ENCODE peak calls at places on chromosome 20, in ten cellular contexts. One of them, this sample, is unnamed. For H3K4me1, the result is how much of the 10 kb centered on the place peaks cover.

GRCh38 chr20:37261714-37262113 is at the start of gene GHRH:
- DNase-seq in PC-9: no peak
- DNase-seq in HAP-1: no peak
- DNase-seq in HCT116: no peak
- DNase-seq in spleen: no peak
- DNase-seq in colonic mucosa: no peak
- DNase-seq in NT2/D1: no peak
- DNase-seq in A549: no peak
- DNase-seq in CD8-positive, alpha-beta T cell: no peak
- DNase-seq in trophoblast cell: no peak
- DNase-seq in this sample: no peak

GRCh38 chr20:235891-236290 is 8.8 kb downstream of the DEFB129 start:
- DNase-seq in PC-9: no peak
- DNase-seq in HAP-1: peak
- DNase-seq in HCT116: no peak
- DNase-seq in spleen: no peak
- DNase-seq in colonic mucosa: no peak
- DNase-seq in NT2/D1: no peak
- DNase-seq in A549: no peak
- DNase-seq in CD8-positive, alpha-beta T cell: no peak
- DNase-seq in trophoblast cell: no peak
- DNase-seq in this sample: no peak

GRCh38 chr20:23407770-23408467 is 13.4 kb downstream of the NAPB start:
- DNase-seq in PC-9: no peak
- DNase-seq in HAP-1: no peak
- DNase-seq in HCT116: no peak
- DNase-seq in spleen: no peak
- DNase-seq in colonic mucosa: no peak
- DNase-seq in NT2/D1: no peak
- DNase-seq in A549: no peak
- DNase-seq in CD8-positive, alpha-beta T cell: no peak
- DNase-seq in trophoblast cell: no peak
- DNase-seq in this sample: no peak

GRCh38 chr20:49345538-49345937 is 67.7 kb upstream of the ZNFX1 start:
- DNase-seq in PC-9: peak
- DNase-seq in HAP-1: no peak
- DNase-seq in HCT116: no peak
- DNase-seq in spleen: no peak
- DNase-seq in colonic mucosa: no peak
- DNase-seq in NT2/D1: no peak
- DNase-seq in A549: no peak
- DNase-seq in CD8-positive, alpha-beta T cell: no peak
- DNase-seq in trophoblast cell: no peak
- DNase-seq in this sample: no peak

GRCh38 chr20:2109425-2110210 is 8.0 kb downstream of the STK35 start:
- DNase-seq in PC-9: no peak
- DNase-seq in HAP-1: peak
- DNase-seq in HCT116: no peak
- DNase-seq in spleen: no peak
- DNase-seq in colonic mucosa: peak
- DNase-seq in NT2/D1: no peak
- DNase-seq in A549: no peak
- DNase-seq in CD8-positive, alpha-beta T cell: no peak
- DNase-seq in trophoblast cell: no peak
- DNase-seq in this sample: no peak

GRCh38 chr20:58716476-58717277 is 24.1 kb downstream of the NPEPL1 start:
- DNase-seq in PC-9: no peak
- DNase-seq in HAP-1: no peak
- DNase-seq in HCT116: no peak
- DNase-seq in spleen: peak
- DNase-seq in colonic mucosa: peak
- DNase-seq in NT2/D1: no peak
- DNase-seq in A549: no peak
- DNase-seq in CD8-positive, alpha-beta T cell: no peak
- DNase-seq in trophoblast cell: no peak
- DNase-seq in this sample: no peak

GRCh38 chr20:15760217-15760567 is 813.1 kb downstream of the KIF16B start:
- DNase-seq in PC-9: no peak
- DNase-seq in HAP-1: no peak
- DNase-seq in HCT116: no peak
- DNase-seq in spleen: no peak
- DNase-seq in colonic mucosa: no peak
- DNase-seq in NT2/D1: no peak
- DNase-seq in A549: no peak
- DNase-seq in CD8-positive, alpha-beta T cell: no peak
- DNase-seq in trophoblast cell: no peak
- DNase-seq in this sample: no peak

GRCh38 chr20:37649017-37649416 is 44.8 kb upstream of the CTNNBL1 start:
- DNase-seq in PC-9: no peak
- DNase-seq in HAP-1: peak
- DNase-seq in HCT116: no peak
- DNase-seq in spleen: no peak
- DNase-seq in colonic mucosa: no peak
- DNase-seq in NT2/D1: no peak
- DNase-seq in A549: no peak
- DNase-seq in CD8-positive, alpha-beta T cell: no peak
- DNase-seq in trophoblast cell: no peak
- DNase-seq in this sample: no peak

GRCh38 chr20:43844778-43845614 is 69.7 kb upstream of the TOX2 start:
- DNase-seq in PC-9: peak
- DNase-seq in HAP-1: no peak
- DNase-seq in HCT116: peak
- DNase-seq in spleen: no peak
- DNase-seq in colonic mucosa: no peak
- DNase-seq in NT2/D1: no peak
- DNase-seq in A549: no peak
- DNase-seq in CD8-positive, alpha-beta T cell: no peak
- DNase-seq in trophoblast cell: no peak
- DNase-seq in this sample: no peak

GRCh38 chr20:5297280-5298004 is 19.3 kb downstream of the PROKR2 start:
- DNase-seq in PC-9: no peak
- DNase-seq in HAP-1: no peak
- DNase-seq in HCT116: no peak
- DNase-seq in spleen: no peak
- DNase-seq in colonic mucosa: no peak
- DNase-seq in NT2/D1: no peak
- DNase-seq in A549: no peak
- DNase-seq in CD8-positive, alpha-beta T cell: no peak
- DNase-seq in trophoblast cell: no peak
- DNase-seq in this sample: no peak

DNA sequence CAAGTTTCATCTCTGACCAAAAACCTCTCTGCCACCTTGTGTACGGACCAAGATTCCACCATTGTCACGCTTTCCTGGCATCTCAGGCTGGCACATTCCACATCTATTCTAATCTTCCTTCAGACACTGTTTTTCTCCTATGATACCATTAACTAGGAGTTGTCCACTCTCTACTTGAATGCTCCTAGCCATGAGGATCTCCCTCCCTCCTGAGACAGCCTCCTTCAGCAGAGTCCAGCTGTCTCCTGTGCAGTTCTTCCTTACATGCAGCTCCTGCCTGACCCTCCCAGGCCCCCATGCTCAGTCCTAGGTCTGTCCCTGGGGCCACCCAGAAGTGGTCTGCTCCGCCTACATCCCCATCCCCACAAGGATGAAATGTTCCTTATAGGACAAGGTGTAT is 90.9 kb downstream of the CHMP4B start:
- DNase-seq in PC-9: no peak
- DNase-seq in HAP-1: no peak
- DNase-seq in HCT116: no peak
- DNase-seq in spleen: no peak
- DNase-seq in colonic mucosa: no peak
- DNase-seq in NT2/D1: no peak
- DNase-seq in A549: no peak
- DNase-seq in CD8-positive, alpha-beta T cell: no peak
- DNase-seq in trophoblast cell: no peak
- DNase-seq in this sample: no peak
- H3K4me1 ChIP-seq in PC-9: under half
- H3K4me1 ChIP-seq in HAP-1: under half
- H3K4me1 ChIP-seq in HCT116: under half
- H3K4me1 ChIP-seq in spleen: under half
- H3K4me1 ChIP-seq in colonic mucosa: under half
- H3K4me1 ChIP-seq in NT2/D1: under half
- H3K4me1 ChIP-seq in A549: under half
- H3K4me1 ChIP-seq in CD8-positive, alpha-beta T cell: under half
- H3K4me1 ChIP-seq in trophoblast cell: under half
- H3K4me1 ChIP-seq in this sample: under half

GRCh38 chr20:3732327-3733118 is at the start of gene HSPA12B:
- DNase-seq in PC-9: no peak
- DNase-seq in HAP-1: peak
- DNase-seq in HCT116: no peak
- DNase-seq in spleen: peak
- DNase-seq in colonic mucosa: no peak
- DNase-seq in NT2/D1: no peak
- DNase-seq in A549: no peak
- DNase-seq in CD8-positive, alpha-beta T cell: no peak
- DNase-seq in trophoblast cell: no peak
- DNase-seq in this sample: peak
- H3K4me3 ChIP-seq in PC-9: no peak
- H3K4me3 ChIP-seq in HAP-1: no peak
- H3K4me3 ChIP-seq in HCT116: no peak
- H3K4me3 ChIP-seq in spleen: peak
- H3K4me3 ChIP-seq in colonic mucosa: no peak
- H3K4me3 ChIP-seq in NT2/D1: peak
- H3K4me3 ChIP-seq in A549: no peak
- H3K4me3 ChIP-seq in CD8-positive, alpha-beta T cell: no peak
- H3K4me3 ChIP-seq in trophoblast cell: no peak
- H3K4me3 ChIP-seq in this sample: peak

GRCh38 chr20:46361386-46361785 is 45.0 kb downstream of the ELMO2 start:
- DNase-seq in PC-9: no peak
- DNase-seq in HAP-1: no peak
- DNase-seq in HCT116: no peak
- DNase-seq in spleen: no peak
- DNase-seq in colonic mucosa: no peak
- DNase-seq in NT2/D1: no peak
- DNase-seq in A549: no peak
- DNase-seq in CD8-positive, alpha-beta T cell: peak
- DNase-seq in trophoblast cell: no peak
- DNase-seq in this sample: no peak
- H3K4me1 ChIP-seq in PC-9: under half
- H3K4me1 ChIP-seq in HAP-1: under half
- H3K4me1 ChIP-seq in HCT116: under half
- H3K4me1 ChIP-seq in spleen: under half
- H3K4me1 ChIP-seq in colonic mucosa: under half
- H3K4me1 ChIP-seq in NT2/D1: under half
- H3K4me1 ChIP-seq in A549: under half
- H3K4me1 ChIP-seq in CD8-positive, alpha-beta T cell: half or more
- H3K4me1 ChIP-seq in trophoblast cell: under half
- H3K4me1 ChIP-seq in this sample: under half

GRCh38 chr20:38779247-38780097 is 26.0 kb upstream of the PPP1R16B start:
- DNase-seq in PC-9: peak
- DNase-seq in HAP-1: no peak
- DNase-seq in HCT116: peak
- DNase-seq in spleen: no peak
- DNase-seq in colonic mucosa: no peak
- DNase-seq in NT2/D1: peak
- DNase-seq in A549: no peak
- DNase-seq in CD8-positive, alpha-beta T cell: no peak
- DNase-seq in trophoblast cell: peak
- DNase-seq in this sample: no peak
- H3K4me3 ChIP-seq in PC-9: no peak
- H3K4me3 ChIP-seq in HAP-1: no peak
- H3K4me3 ChIP-seq in HCT116: peak
- H3K4me3 ChIP-seq in spleen: no peak
- H3K4me3 ChIP-seq in colonic mucosa: no peak
- H3K4me3 ChIP-seq in NT2/D1: no peak
- H3K4me3 ChIP-seq in A549: no peak
- H3K4me3 ChIP-seq in CD8-positive, alpha-beta T cell: no peak
- H3K4me3 ChIP-seq in trophoblast cell: no peak
- H3K4me3 ChIP-seq in this sample: no peak

This sample was measured in upper lobe of right lung.